ENCODE peak calls at places on chromosome 7, in six cellular contexts. Q is suprapubic skin; O is psoas muscle; P is CD4-positive, CD25-positive, alpha-beta regulatory T cell; E is kidney; N is HepG2. F is an unnamed sample. For H3K36me3, the result is how much of the 10 kb centered on the place peaks cover.

GRCh38 chr7:150417863-150418262 is 32.6 kb upstream of the GIMAP8 start:
- DNase-seq in Q (peak), O (no peak), P (no peak), E (no peak), N (no peak), F (no peak)

GRCh38 chr7:88664630-88665233 is 94.8 kb upstream of the ZNF804B start:
- DNase-seq in Q (no peak), O (no peak), P (no peak), E (no peak), N (no peak), F (no peak)

GRCh38 chr7:136326045-136326610 is 349.0 kb upstream of the MTPN start:
- DNase-seq in Q (no peak), O (no peak), P (no peak), E (no peak), N (no peak), F (no peak)

GRCh38 chr7:101932053-101932452 is 114.6 kb downstream of the CUX1 start:
- DNase-seq in Q (no peak), O (no peak), P (no peak), E (no peak), N (no peak), F (peak)

GRCh38 chr7:437293-438280 is 82.1 kb downstream of the PDGFA start:
- DNase-seq in Q (no peak), O (no peak), P (no peak), E (no peak), N (no peak), F (no peak)

GRCh38 chr7:127755529-127755928 is 103.5 kb downstream of the SND1 start:
- DNase-seq in Q (no peak), O (no peak), P (no peak), E (no peak), N (no peak), F (no peak)

GRCh38 chr7:116483271-116483942 is 16.1 kb upstream of the CAV2 start:
- DNase-seq in Q (no peak), O (no peak), P (no peak), E (no peak), N (no peak), F (no peak)

GRCh38 chr7:107254398-107254985 is 85.7 kb downstream of the HBP1 start:
- DNase-seq in Q (no peak), O (no peak), P (no peak), E (no peak), N (no peak), F (no peak)

GRCh38 chr7:99194301-99194700 is 13.6 kb downstream of the KPNA7 start:
- DNase-seq in Q (no peak), O (no peak), P (no peak), E (no peak), N (no peak), F (no peak)

GRCh38 chr7:129434846-129435318 is 650 bp downstream of the STRIP2 start:
- DNase-seq in Q (no peak), O (peak), P (no peak), E (peak), N (peak), F (peak)

GRCh38 chr7:69654849-69655707 is 56.8 kb downstream of the AUTS2 start:
- DNase-seq in Q (no peak), O (no peak), P (no peak), E (no peak), N (no peak), F (no peak)

GRCh38 chr7:21076054-21076453 is 289.4 kb upstream of the SP8 start:
- DNase-seq in Q (no peak), O (no peak), P (no peak), E (no peak), N (peak), F (no peak)

GRCh38 chr7:142176901-142177300 is 65.4 kb downstream of the MGAM2 start:
- DNase-seq in Q (no peak), O (no peak), P (no peak), E (no peak), N (no peak), F (no peak)

GRCh38 chr7:107966701-107967100 is 36.3 kb downstream of the LAMB1 start:
- DNase-seq in Q (no peak), O (peak), P (no peak), E (no peak), N (peak), F (peak)

GRCh38 chr7:18086165-18087030 is 58.8 kb upstream of the PRPS1L1 start:
- DNase-seq in Q (no peak), O (peak), P (no peak), E (peak), N (no peak), F (peak)

GRCh38 chr7:128408709-128409434 is 910 bp downstream of the IMPDH1 start:
- DNase-seq in Q (no peak), O (no peak), P (no peak), E (peak), N (no peak), F (peak)

GRCh38 chr7:2936301-2936700 is 92.2 kb upstream of the GNA12 start:
- DNase-seq in Q (no peak), O (no peak), P (no peak), E (no peak), N (no peak), F (peak)

GRCh38 chr7:100556541-100556940 is 17.2 kb downstream of the SAP25 start:
- DNase-seq in Q (no peak), O (no peak), P (no peak), E (no peak), N (no peak), F (peak)

GRCh38 chr7:10484767-10485166 is 488.9 kb upstream of the PHF14 start:
- DNase-seq in Q (no peak), O (no peak), P (no peak), E (no peak), N (no peak), F (no peak)

GRCh38 chr7:34760271-34760670 is 102.3 kb downstream of the NPSR1 start:
- DNase-seq in Q (no peak), O (no peak), P (no peak), E (no peak), N (no peak), F (no peak)

GRCh38 chr7:2698581-2699288 is 10.7 kb downstream of the AMZ1 start:
- DNase-seq in Q (no peak), O (no peak), P (peak), E (no peak), N (no peak), F (no peak)

GRCh38 chr7:147282204-147282603 is 1165.6 kb downstream of the CNTNAP2 start:
- DNase-seq in Q (no peak), O (no peak), P (no peak), E (no peak), N (no peak), F (no peak)

GRCh38 chr7:8177109-8177933 is 84.6 kb downstream of the ICA1 start:
- DNase-seq in Q (no peak), O (no peak), P (peak), E (no peak), N (no peak), F (no peak)
- H3K4me3 ChIP-seq in Q (no peak), O (no peak), P (peak), E (no peak), N (no peak), F (no peak)

GRCh38 chr7:139061416-139061815 is 25.6 kb upstream of the ZC3HAV1L start:
- DNase-seq in Q (no peak), O (no peak), P (no peak), E (no peak), N (no peak), F (no peak)
- H3K36me3 ChIP-seq in Q (half or more), O (under half), P (half or more), E (under half), N (under half), F (under half)

GRCh38 chr7:157576415-157576814 is 239.6 kb downstream of the DNAJB6 start:
- DNase-seq in Q (no peak), O (no peak), P (peak), E (peak), N (no peak), F (peak)
- H3K4me3 ChIP-seq in Q (no peak), O (no peak), P (peak), E (no peak), N (no peak), F (no peak)

GRCh38 chr7:47278043-47278442 is 303.9 kb downstream of the TNS3 start:
- DNase-seq in Q (no peak), O (no peak), P (no peak), E (no peak), N (no peak), F (no peak)
- H3K36me3 ChIP-seq in Q (under half), O (under half), P (under half), E (under half), N (under half), F (under half)

DNA sequence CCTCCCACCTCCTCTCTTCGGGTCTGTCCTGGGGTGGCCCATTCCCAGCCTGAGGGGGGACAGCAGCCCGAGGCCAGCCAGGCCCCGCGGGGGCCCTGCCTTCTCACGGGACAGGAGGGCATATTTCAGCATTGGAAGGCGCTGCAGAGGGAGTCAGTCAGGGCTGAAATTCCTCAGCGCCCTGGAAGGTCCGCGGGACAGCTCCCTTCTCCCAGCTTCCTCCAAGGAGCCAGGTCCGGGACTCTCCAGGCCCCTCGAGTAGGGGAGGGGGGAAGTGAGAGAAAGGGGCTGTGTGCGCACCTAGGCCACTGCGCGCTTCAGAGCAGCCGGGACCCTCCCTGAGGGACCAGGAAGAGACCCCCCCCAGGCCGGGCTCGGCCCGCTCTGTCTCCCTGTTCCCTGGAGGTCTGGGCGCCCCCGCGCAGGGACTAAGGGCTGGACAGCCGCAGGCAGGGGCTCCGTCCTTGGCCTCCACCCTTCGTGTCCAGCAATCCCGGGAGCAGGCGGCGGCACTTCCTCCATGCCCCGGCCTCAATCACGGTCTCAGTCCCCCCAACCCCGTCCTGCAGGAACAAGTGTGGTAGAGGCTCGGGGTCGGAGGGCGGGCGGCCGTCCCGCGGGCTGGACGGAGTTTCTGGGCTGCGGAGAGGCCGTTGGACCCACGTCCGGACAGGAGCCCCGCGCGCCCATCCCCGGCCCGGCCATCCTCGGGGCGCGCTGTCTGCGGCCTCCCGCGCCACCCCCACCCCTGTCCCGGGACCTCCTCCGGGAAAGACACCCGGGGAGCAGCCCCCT is 6.0 kb upstream of the ELFN1 start:
- DNase-seq in Q (peak), O (peak), P (no peak), E (peak), N (no peak), F (peak)
- H3K4me3 ChIP-seq in Q (peak), O (peak), P (no peak), E (no peak), N (no peak), F (no peak)

GRCh38 chr7:131431756-131432155 is 104.1 kb downstream of the MKLN1 start:
- DNase-seq in Q (no peak), O (no peak), P (no peak), E (no peak), N (no peak), F (no peak)
- H3K36me3 ChIP-seq in Q (under half), O (under half), P (under half), E (under half), N (under half), F (under half)

GRCh38 chr7:25167262-25167843 is 42.3 kb upstream of the CYCS start:
- DNase-seq in Q (no peak), O (no peak), P (no peak), E (no peak), N (no peak), F (no peak)
- H3K4me3 ChIP-seq in Q (no peak), O (no peak), P (no peak), E (no peak), N (no peak), F (no peak)

GRCh38 chr7:19111474-19112143 is 5.8 kb downstream of the TWIST1 start:
- DNase-seq in Q (no peak), O (no peak), P (no peak), E (no peak), N (no peak), F (no peak)
- H3K36me3 ChIP-seq in Q (under half), O (under half), P (under half), E (under half), N (under half), F (under half)

DNA sequence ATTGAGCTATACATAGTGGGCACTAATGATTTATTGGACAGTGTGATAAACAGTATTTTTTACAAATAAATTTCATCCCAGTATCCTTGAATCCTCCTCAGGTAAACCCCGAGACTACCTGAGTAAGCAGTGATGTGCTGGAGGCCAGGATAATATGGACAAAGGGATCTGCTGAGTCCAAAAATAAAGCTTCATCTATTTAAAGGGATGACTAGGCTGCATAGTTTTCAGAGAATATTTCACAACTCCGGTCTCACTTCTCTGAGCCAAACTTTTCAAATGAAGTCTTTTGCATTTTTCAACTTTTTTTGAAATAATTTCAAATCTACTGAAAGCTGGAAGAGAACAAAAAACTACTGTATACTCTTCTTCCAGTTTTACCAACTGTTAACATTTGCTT is 2.5 kb downstream of the ACTR3B start:
- DNase-seq in Q (no peak), O (no peak), P (no peak), E (no peak), N (no peak), F (no peak)
- H3K4me3 ChIP-seq in Q (no peak), O (no peak), P (peak), E (no peak), N (no peak), F (no peak)

GRCh38 chr7:105559926-105560325 is 21.4 kb downstream of the EFCAB10 start:
- DNase-seq in Q (no peak), O (no peak), P (no peak), E (no peak), N (no peak), F (no peak)

GRCh38 chr7:105567821-105568220 is 13.5 kb downstream of the EFCAB10 start:
- DNase-seq in Q (no peak), O (no peak), P (no peak), E (no peak), N (no peak), F (no peak)

GRCh38 chr7:105567024-105567423 is 14.3 kb downstream of the EFCAB10 start:
- DNase-seq in Q (no peak), O (no peak), P (no peak), E (no peak), N (no peak), F (no peak)

DNA sequence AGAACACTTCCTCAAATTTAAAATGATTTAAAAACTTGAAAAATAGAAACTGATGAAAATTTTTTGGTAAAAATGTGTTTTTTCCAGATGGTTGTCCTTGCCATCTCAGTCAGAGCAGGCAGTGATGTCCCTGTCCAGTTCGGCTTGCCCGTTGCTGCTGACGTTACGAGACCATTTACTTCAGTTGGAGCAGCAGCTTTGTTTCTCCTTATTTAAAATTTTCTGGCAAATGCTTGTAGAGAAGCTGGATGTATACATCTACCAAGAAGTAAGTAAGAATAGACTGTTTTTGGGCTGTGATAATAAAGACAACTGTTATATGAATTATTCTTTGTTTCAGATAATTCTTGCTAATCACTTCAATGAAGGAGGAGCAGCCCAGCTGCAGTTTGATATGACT is 16.1 kb downstream of the EFCAB10 start:
- DNase-seq in Q (no peak), O (no peak), P (no peak), E (no peak), N (no peak), F (no peak)
- H3K36me3 ChIP-seq in Q (half or more), O (under half), P (half or more), E (under half), N (under half), F (under half)